ENCODE peak calls at places on chromosomes 11 and 22, in seven cellular contexts. J is psoas muscle, Q is breast epithelium, K is adrenal gland, X is hepatocyte, E is stomach, C is GM23248. L is an unnamed sample. For H3K4me1, the result is how much of the 10 kb centered on the place peaks cover.

GRCh38 chr11:75150079-75150478 is 828 bp upstream of the SLCO2B1 start:
- DNase-seq in E (no peak), J (no peak), K (no peak), X (no peak), Q (no peak), C (no peak), L (no peak)

GRCh38 chr22:46461566-46462180 is 75.7 kb downstream of the CELSR1 start:
- DNase-seq in J (no peak), X (no peak), E (no peak), C (no peak), K (no peak), Q (no peak), L (no peak)

GRCh38 chr11:112004389-112004788 is 20.8 kb upstream of the DLAT start:
- DNase-seq in C (peak), K (no peak), X (no peak), J (no peak), Q (no peak), E (no peak), L (no peak)

GRCh38 chr11:70544774-70545625 is 146.7 kb downstream of the CTTN start:
- DNase-seq in C (peak), K (peak), X (peak), Q (no peak), J (no peak), E (no peak), L (no peak)

GRCh38 chr11:45423036-45423435 is 136.9 kb upstream of the SYT13 start:
- DNase-seq in E (no peak), X (no peak), Q (no peak), J (peak), C (no peak), K (peak), L (no peak)

GRCh38 chr11:118820412-118821357 is 29.7 kb upstream of the DDX6 start:
- DNase-seq in Q (peak), X (peak), C (peak), J (peak), K (peak), E (peak), L (peak)

GRCh38 chr11:112627588-112628045 is 333.6 kb upstream of the NCAM1 start:
- DNase-seq in C (no peak), X (no peak), E (no peak), Q (no peak), J (no peak), K (no peak), L (no peak)

GRCh38 chr11:103735497-103736032 is 300.9 kb upstream of the DDI1 start:
- DNase-seq in Q (no peak), C (peak), J (no peak), X (no peak), E (no peak), K (no peak), L (no peak)

GRCh38 chr22:32080904-32081303 is 37.8 kb downstream of the SLC5A1 start:
- DNase-seq in J (no peak), Q (no peak), C (peak), X (peak), K (peak), E (peak), L (peak)

GRCh38 chr11:76578655-76579046 is 91.9 kb downstream of the LRRC32 start:
- DNase-seq in C (no peak), Q (no peak), J (peak), K (peak), X (peak), E (no peak), L (no peak)

GRCh38 chr11:70488171-70488570 is 89.8 kb downstream of the CTTN start:
- DNase-seq in Q (no peak), C (no peak), J (no peak), K (no peak), E (no peak), X (no peak), L (no peak)

GRCh38 chr11:82718307-82718706 is 15.4 kb downstream of the FAM181B start:
- DNase-seq in K (peak), C (peak), Q (no peak), X (peak), E (no peak), J (no peak), L (no peak)

GRCh38 chr22:50199836-50200332 is 927 bp upstream of the SELENOO start:
- DNase-seq in C (peak), K (peak), J (no peak), Q (no peak), E (peak), X (peak), L (no peak)

GRCh38 chr11:117950999-117951961 is 22.1 kb upstream of the TMPRSS13 start:
- DNase-seq in C (no peak), Q (no peak), K (no peak), E (no peak), X (no peak), J (no peak), L (no peak)

GRCh38 chr22:24985824-24986214 is 33.3 kb downstream of the KIAA1671 start:
- DNase-seq in J (no peak), K (peak), E (no peak), Q (no peak), X (no peak), C (peak), L (no peak)

GRCh38 chr11:103378931-103379330 is 269.7 kb downstream of the DYNC2H1 start:
- DNase-seq in X (no peak), C (peak), J (no peak), Q (no peak), K (no peak), E (no peak), L (no peak)

GRCh38 chr11:134486704-134487103 is 74.7 kb upstream of the B3GAT1 start:
- DNase-seq in K (no peak), J (no peak), E (no peak), X (no peak), Q (no peak), C (no peak), L (no peak)

GRCh38 chr22:49406879-49407587 is 420.6 kb downstream of the BRD1 start:
- DNase-seq in K (no peak), J (no peak), E (peak), X (no peak), C (no peak), Q (no peak), L (no peak)

GRCh38 chr11:131668867-131669780 is 298.7 kb downstream of the NTM start:
- DNase-seq in K (no peak), Q (peak), C (peak), E (peak), X (peak), J (peak), L (no peak)

DNA sequence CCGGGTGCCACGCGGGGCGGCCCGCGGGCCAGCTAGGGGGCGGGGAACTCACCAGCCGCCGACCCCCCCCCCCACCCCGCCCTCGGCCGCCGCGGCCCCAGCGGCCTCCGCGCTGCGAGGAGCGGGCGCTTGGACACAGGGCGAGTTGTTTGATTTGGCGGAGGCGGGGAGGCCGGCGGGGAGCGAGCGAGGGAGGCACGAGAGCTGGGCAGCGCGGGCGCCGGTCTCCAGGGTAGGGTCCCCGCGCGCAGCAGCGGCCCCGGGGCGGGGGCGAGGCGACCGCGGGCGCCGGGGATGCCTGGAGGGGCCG is 64.3 kb downstream of the NAV2 start:
- DNase-seq in X (peak), Q (no peak), K (no peak), E (peak), C (peak), J (no peak), L (peak)
- H3K4me3 ChIP-seq in X (peak), Q (peak), K (peak), E (peak), C (peak), J (peak), L (peak)

GRCh38 chr11:96197221-96197620 is 145.8 kb downstream of the MAML2 start:
- DNase-seq in X (no peak), J (no peak), K (no peak), Q (no peak), C (peak), E (no peak), L (no peak)
- H3K4me1 ChIP-seq in X (under half), J (under half), K (under half), Q (under half), C (under half), E (half or more), L (under half)

DNA sequence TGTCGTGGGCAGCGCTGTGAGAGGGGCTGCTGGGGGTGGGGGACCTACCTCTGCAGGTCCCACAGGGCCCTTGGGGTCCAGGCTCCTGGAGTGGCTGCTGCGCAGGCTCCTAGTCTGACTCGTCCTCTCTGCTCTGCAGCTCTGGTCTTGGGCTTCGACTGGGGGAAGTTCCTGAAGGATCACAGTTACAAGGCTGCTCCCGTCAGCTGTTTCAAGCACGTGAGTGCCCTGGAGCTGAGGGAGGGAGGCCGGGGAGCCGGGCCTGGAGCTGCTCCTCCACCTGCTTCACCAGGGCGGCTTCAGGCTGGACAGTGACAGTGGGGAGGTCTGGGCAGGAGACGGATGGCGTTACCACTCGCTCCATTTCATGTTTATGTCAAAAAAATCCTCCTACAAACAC is 11.9 kb downstream of the L3MBTL2 start:
- DNase-seq in J (no peak), X (no peak), K (no peak), Q (no peak), E (no peak), C (peak), L (no peak)
- H3K4me3 ChIP-seq in J (no peak), X (no peak), K (no peak), Q (no peak), E (peak), C (peak), L (no peak)

GRCh38 chr11:17608830-17609229 is 61.8 kb downstream of the OTOG start:
- DNase-seq in X (no peak), J (no peak), C (no peak), K (no peak), Q (no peak), E (no peak), L (no peak)
- H3K4me1 ChIP-seq in X (under half), J (under half), C (under half), K (under half), Q (under half), E (under half), L (under half)

DNA sequence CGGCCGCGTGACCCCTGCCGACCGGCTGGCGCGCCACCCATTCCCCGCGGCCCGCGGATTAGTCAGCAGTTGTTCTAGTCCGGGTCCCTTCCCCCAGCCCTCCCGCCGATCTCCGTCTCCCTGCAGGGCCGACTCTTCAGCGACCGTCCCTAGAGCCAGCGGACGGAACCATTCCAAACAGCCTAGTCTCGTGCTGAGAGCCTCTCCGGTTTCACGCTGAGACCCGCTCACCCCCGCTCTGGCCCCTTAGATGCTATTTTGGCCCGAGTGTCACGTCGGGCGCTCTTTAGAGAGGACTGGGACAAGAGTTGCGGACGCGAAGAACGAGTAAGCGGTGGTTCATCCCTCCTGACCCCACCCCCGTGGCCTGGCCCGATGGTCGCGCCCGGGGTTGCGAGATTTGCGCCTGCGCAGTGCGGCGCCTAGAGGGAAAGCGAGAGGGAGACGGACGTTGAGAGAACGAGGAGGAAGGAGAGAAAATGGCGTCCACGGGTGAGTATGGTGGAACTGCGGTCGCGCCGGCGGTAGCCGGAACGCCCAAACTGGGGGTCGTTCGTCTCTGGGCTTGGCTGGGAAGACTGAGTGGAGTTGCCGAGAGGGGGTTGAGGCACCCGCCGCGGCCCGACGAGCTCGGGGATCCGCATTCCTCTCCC is at the start of the genes EWSR1 and RHBDD3:
- DNase-seq in E (peak), Q (peak), K (peak), J (peak), C (peak), X (peak), L (peak)
- H3K4me3 ChIP-seq in E (peak), Q (peak), K (peak), J (peak), C (peak), X (peak), L (peak)

GRCh38 chr22:39236321-39237275 is 8.2 kb downstream of the PDGFB start:
- DNase-seq in C (no peak), K (no peak), E (peak), Q (no peak), J (peak), X (no peak), L (peak)
- H3K4me1 ChIP-seq in C (under half), K (under half), E (half or more), Q (under half), J (half or more), X (under half), L (under half)

GRCh38 chr11:101797335-101797734 is 117.5 kb upstream of the CEP126 start:
- DNase-seq in J (no peak), X (no peak), C (peak), E (no peak), K (peak), Q (no peak), L (no peak)
- H3K4me3 ChIP-seq in J (no peak), X (no peak), C (no peak), E (no peak), K (no peak), Q (no peak), L (no peak)

GRCh38 chr11:1728281-1728680 is 22.1 kb downstream of the IFITM10 start:
- DNase-seq in E (no peak), C (no peak), X (no peak), J (no peak), K (no peak), Q (no peak), L (no peak)
- H3K4me1 ChIP-seq in E (under half), C (under half), X (under half), J (under half), K (under half), Q (under half), L (under half)

DNA sequence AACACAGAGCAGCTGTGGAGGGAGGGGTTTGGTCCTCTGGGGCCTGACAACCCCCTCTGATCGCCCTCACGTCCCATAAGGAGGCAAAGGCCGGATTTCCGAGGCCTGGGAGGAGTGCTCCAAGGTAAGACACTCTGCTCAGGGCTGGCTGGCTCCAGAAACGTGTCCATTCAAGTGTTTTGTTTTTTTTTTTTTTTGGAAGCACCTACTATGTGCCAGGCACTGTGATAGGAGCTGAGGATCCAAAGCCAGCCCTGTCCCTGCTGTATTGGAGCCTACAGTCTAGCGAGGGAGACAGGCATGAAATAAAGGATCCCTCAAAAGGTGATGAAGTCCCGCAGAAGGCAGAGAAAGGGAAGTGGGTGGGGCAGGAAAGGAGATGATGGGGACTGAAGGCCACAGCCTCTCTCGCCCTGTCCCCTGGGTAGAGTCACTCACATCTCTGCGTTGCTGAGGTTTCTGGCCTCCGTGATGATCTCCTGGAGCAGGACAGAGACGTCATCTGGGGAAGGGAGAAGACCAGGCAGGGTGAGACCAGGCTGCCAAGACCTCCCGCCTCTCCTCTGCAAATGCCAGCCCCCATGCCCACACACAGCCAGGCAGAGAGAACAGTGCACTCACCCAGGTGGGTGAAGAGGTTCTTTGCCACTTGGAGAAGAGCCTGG is 89.2 kb downstream of the PDE2A start:
- DNase-seq in Q (no peak), E (no peak), C (no peak), J (no peak), X (no peak), K (peak), L (no peak)
- H3K4me3 ChIP-seq in Q (peak), E (peak), C (peak), J (no peak), X (no peak), K (no peak), L (no peak)

L was measured in prostate gland.